ENCODE peak calls at places on chromosomes 5 and 9, in nine cellular contexts. N is ovary, M is AG04450, L is OCI-LY7, W is chondrocyte, S is Calu3, Q is testis, G is upper lobe of left lung, I is AG09319. F is an unnamed sample.

GRCh38 chr9:69465473-69465872 is 140.5 kb downstream of the ENTREP1 start:
- DNase-seq in I (no peak), L (no peak), S (no peak), Q (peak; percentile 76), G (no peak), W (no peak), N (no peak), M (no peak), F (no peak)

GRCh38 chr9:109417054-109417453 is 81.1 kb downstream of the PTPN3 start:
- DNase-seq in W (no peak), G (no peak), Q (no peak), N (no peak), I (no peak), M (no peak), S (no peak), L (no peak), F (peak; percentile 24)

GRCh38 chr9:130912932-130913598 is 16.5 kb upstream of the QRFP start:
- DNase-seq in I (peak; percentile 71), Q (no peak), L (no peak), G (no peak), W (no peak), S (no peak), M (no peak), N (no peak), F (no peak)

GRCh38 chr9:89528131-89528530 is 30.2 kb upstream of the SEMA4D start:
- DNase-seq in I (no peak), S (no peak), Q (no peak), W (no peak), M (no peak), L (no peak), G (no peak), N (no peak), F (no peak)

GRCh38 chr9:136671646-136672430 is 9.1 kb downstream of the EGFL7 start:
- DNase-seq in N (no peak), W (no peak), L (peak; percentile 58), M (no peak), Q (peak; percentile 49), S (peak; percentile 59), I (no peak), G (no peak), F (peak; percentile 60)

GRCh38 chr9:137506702-137507171 is 43.5 kb downstream of the PNPLA7 start:
- DNase-seq in L (no peak), N (no peak), W (no peak), S (no peak), I (no peak), M (no peak), Q (no peak), G (no peak), F (no peak)

GRCh38 chr5:35908814-35909213 is 29.6 kb downstream of the CAPSL start:
- DNase-seq in Q (no peak), W (no peak), M (no peak), L (peak; percentile 54), G (no peak), N (no peak), S (no peak), I (no peak), F (peak; percentile 58)

GRCh38 chr9:95833549-95834178 is 41.8 kb upstream of the ERCC6L2 start:
- DNase-seq in N (no peak), I (no peak), G (no peak), L (no peak), Q (no peak), S (no peak), W (no peak), M (no peak), F (no peak)

GRCh38 chr5:149254506-149254905 is 17.2 kb upstream of the AFAP1L1 start:
- DNase-seq in L (no peak), W (no peak), I (no peak), M (no peak), Q (no peak), N (no peak), G (no peak), S (no peak), F (no peak)

GRCh38 chr5:102314328-102314727 is 18.2 kb upstream of the SLCO4C1 start:
- DNase-seq in N (no peak), L (no peak), S (no peak), G (no peak), M (no peak), Q (no peak), I (no peak), W (no peak), F (no peak)

GRCh38 chr5:122775713-122776084 is 819 bp downstream of the SNX2 start:
- DNase-seq in M (no peak), S (no peak), N (no peak), W (no peak), Q (no peak), G (no peak), I (no peak), L (peak; percentile 60), F (no peak)

GRCh38 chr9:68637020-68637419 is 68.0 kb upstream of the PIP5K1B start:
- DNase-seq in I (no peak), L (peak; percentile 30), N (no peak), G (no peak), Q (no peak), M (no peak), S (peak; percentile 42), W (no peak), F (no peak)

GRCh38 chr9:126985870-126986498 is 71.4 kb downstream of the RALGPS1 start:
- DNase-seq in W (no peak), G (peak; percentile 60), N (no peak), I (no peak), S (peak; percentile 70), M (no peak), L (no peak), Q (peak; percentile 58), F (peak; percentile 91)

GRCh38 chr5:55850839-55851674 is at the start of gene IL31RA:
- DNase-seq in M (peak; percentile 53), S (peak; percentile 40), Q (no peak), L (no peak), N (no peak), W (no peak), I (peak; percentile 31), G (no peak), F (no peak)

GRCh38 chr5:140966293-140967225 is at the start of gene PCDHAC2:
- DNase-seq in Q (peak; percentile 66), I (no peak), N (peak; percentile 15), M (no peak), W (peak; percentile 89), L (no peak), G (peak; percentile 58), S (peak; percentile 86), F (no peak)

GRCh38 chr5:50535393-50535792 is 94.3 kb upstream of the EMB start:
- DNase-seq in S (no peak), I (no peak), G (no peak), L (peak; percentile 65), W (no peak), Q (no peak), M (no peak), N (no peak), F (no peak)

GRCh38 chr5:172187118-172188032 is 649 bp downstream of the STK10 start:
- DNase-seq in I (peak; percentile 29), W (no peak), S (peak; percentile 60), Q (peak; percentile 68), G (peak; percentile 82), N (peak; percentile 56), M (no peak), L (peak; percentile 76), F (peak; percentile 85)

GRCh38 chr9:29211681-29212589 is 1638.7 kb upstream of the C9orf72 start:
- DNase-seq in Q (peak; percentile 72), W (no peak), S (peak; percentile 80), N (no peak), M (no peak), L (no peak), G (peak; percentile 29), I (no peak), F (peak; percentile 42)
- TF ChIP-seq CTCF in Q (peak; percentile 76), W (peak; percentile 83), S (peak; percentile 82), N (no peak), M (peak; percentile 39), L (no peak), G (peak; percentile 66), I (peak; percentile 33), F (peak; percentile 69)

DNA sequence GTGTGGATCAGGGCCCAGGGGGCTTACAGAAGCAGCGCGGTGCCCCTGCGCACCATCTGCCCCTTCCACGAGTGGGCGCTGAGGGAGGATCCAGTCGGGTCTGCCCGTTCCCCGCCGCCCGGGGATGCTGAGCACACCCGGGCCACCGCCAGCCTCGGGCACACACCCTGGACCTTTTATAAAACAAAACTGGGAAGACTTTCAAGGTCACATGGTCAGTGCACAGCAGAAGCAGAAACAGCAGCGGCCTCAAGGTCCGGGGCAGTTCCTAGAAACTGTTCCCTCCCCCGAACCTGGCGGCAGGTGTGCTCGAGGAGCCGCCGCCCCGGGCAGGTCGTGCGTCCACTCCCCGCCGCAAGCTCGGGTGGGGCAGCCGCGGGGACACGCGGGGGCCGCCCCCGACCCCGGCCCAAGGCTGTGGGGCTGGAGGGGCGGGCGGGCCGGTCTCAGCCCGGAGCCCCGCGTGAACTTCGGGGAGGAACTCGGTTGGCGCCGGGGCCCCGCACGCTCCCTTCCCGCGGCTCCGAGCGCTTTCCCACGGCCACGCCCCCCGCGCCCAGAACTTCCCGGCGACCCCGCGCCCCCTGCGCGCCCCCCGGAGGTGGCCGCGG is 619 bp upstream of the PPP1R26 start:
- DNase-seq in I (no peak), M (no peak), S (peak; percentile 34), W (no peak), L (no peak), G (peak; percentile 75), N (peak; percentile 51), Q (peak; percentile 69), F (no peak)
- TF ChIP-seq CTCF in I (peak; percentile 15), M (peak; percentile 13), S (no peak), W (peak; percentile 67), L (no peak), G (peak; percentile 9), N (no peak), Q (no peak), F (no peak)

GRCh38 chr5:21919417-21920022 is 933.6 kb downstream of the CDH12 start:
- DNase-seq in I (no peak), L (peak; percentile 45), G (no peak), N (no peak), M (no peak), S (peak; percentile 34), Q (no peak), W (no peak), F (peak; percentile 2)
- TF ChIP-seq CTCF in I (peak; percentile 38), L (peak; percentile 86), G (peak; percentile 34), N (no peak), M (peak; percentile 81), S (no peak), Q (peak; percentile 53), W (peak; percentile 84), F (peak; percentile 44)

DNA sequence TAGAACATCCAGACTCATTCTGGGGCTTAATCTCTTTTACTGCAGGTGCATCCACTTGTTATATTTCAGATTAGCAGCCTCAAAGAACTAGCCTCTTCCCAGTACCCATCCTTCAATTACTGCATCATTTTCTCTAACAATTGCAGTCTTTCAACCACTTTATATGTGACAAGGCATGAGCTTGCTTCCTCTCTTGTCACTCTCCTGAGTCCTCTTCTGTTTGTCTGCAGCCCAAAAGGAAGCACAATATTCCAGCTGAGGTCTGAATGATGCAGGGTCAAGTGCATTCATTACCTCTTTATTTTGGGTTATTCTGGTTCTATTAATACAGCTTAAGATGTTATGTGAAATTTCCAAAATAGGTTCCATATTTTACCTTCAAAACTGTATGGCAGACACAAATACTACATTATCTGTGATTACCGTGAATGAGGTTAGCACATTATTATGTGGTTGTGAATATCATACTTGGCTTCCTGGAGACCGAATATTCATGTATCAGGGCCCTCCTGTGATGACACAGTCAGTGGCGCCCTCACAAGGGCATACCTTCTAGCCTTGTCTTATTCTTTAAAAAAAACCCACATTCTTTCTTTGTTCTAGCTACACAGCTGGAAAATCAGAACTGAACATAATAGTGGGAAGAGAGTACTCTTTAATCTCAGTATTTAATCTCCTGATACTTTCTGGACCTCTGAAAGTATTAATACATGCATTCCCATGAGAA is 323.8 kb downstream of the PDE4D start:
- DNase-seq in I (no peak), M (no peak), W (no peak), S (no peak), Q (no peak), L (peak; percentile 29), N (no peak), G (no peak), F (no peak)
- TF ChIP-seq CTCF in I (no peak), M (no peak), W (no peak), S (no peak), Q (no peak), L (peak; percentile 67), N (no peak), G (no peak), F (no peak)

F was measured in activated CD8-positive, alpha-beta T cell treated with anti-CD3 and anti-CD28 coated beads for 36 hours.